ENCODE peak calls at places on chromosomes 3 and 15, in ten cellular contexts. R, M, A, J, U, O, L, P, C and Q are unnamed samples.

GRCh38 chr3:65107174-65107573 is 419.4 kb upstream of the ADAMTS9 start:
- DNase-seq in J (no peak), C (no peak), M (no peak), A (no peak), P (no peak), O (no peak), U (no peak), R (no peak), L (no peak), Q (peak; percentile 6)

GRCh38 chr15:71800835-71801745 is 9.3 kb upstream of the NR2E3 start:
- DNase-seq in U (no peak), L (no peak), R (peak; percentile 9), A (peak; percentile 5), M (peak; percentile 69), O (peak; percentile 21), P (no peak), C (no peak), J (peak; percentile 8), Q (no peak)

GRCh38 chr15:63318344-63318743 is 40.9 kb downstream of the APH1B start:
- DNase-seq in J (no peak), M (no peak), U (no peak), R (no peak), A (no peak), O (no peak), C (no peak), L (no peak), P (no peak), Q (no peak)

GRCh38 chr3:37453393-37454391 is 279.3 kb upstream of the LRRFIP2 start:
- DNase-seq in O (no peak), M (no peak), C (no peak), R (no peak), U (peak; percentile 58), J (no peak), L (no peak), P (no peak), A (no peak), Q (peak; percentile 45)

GRCh38 chr3:120450261-120450913 is 405 bp downstream of the FSTL1 start:
- DNase-seq in C (no peak), P (no peak), A (no peak), R (peak; percentile 17), U (peak; percentile 17), O (no peak), J (no peak), M (no peak), L (no peak), Q (no peak)

GRCh38 chr15:29392358-29392757 is 122.7 kb upstream of the NSMCE3 start:
- DNase-seq in P (no peak), L (no peak), A (no peak), R (no peak), O (no peak), U (no peak), M (no peak), C (no peak), J (no peak), Q (no peak)

GRCh38 chr3:152235709-152236298 is 32.9 kb upstream of the MBNL1 start:
- DNase-seq in L (no peak), R (no peak), A (no peak), M (no peak), O (no peak), J (no peak), P (no peak), U (no peak), C (no peak), Q (no peak)

GRCh38 chr3:30167511-30168135 is 438.8 kb upstream of the TGFBR2 start:
- DNase-seq in C (no peak), A (no peak), M (no peak), L (no peak), P (no peak), U (no peak), J (no peak), R (no peak), O (no peak), Q (no peak)

GRCh38 chr3:47661121-47661752 is 82.6 kb upstream of the CSPG5 start:
- DNase-seq in R (no peak), L (no peak), U (no peak), A (no peak), J (no peak), C (no peak), P (no peak), M (no peak), O (no peak), Q (peak; percentile 50)

GRCh38 chr3:108554233-108554632 is 35.0 kb downstream of the CIP2A start:
- DNase-seq in U (no peak), A (no peak), M (no peak), J (no peak), L (no peak), C (no peak), R (no peak), P (no peak), O (no peak), Q (no peak)

GRCh38 chr15:31265090-31265870 is 61.4 kb upstream of the KLF13 start:
- DNase-seq in A (no peak), C (no peak), O (no peak), P (no peak), M (no peak), L (no peak), R (no peak), U (no peak), J (no peak), Q (no peak)

GRCh38 chr15:52559583-52559982 is 9.2 kb downstream of the ARPP19 start:
- DNase-seq in L (no peak), J (no peak), U (no peak), R (peak; percentile 59), P (no peak), C (no peak), M (peak; percentile 57), O (no peak), A (no peak), Q (peak; percentile 28)

GRCh38 chr15:41870689-41871081 is 23.2 kb downstream of the SPTBN5 start:
- DNase-seq in C (peak; percentile 25), A (peak; percentile 53), J (peak; percentile 61), P (no peak), L (peak; percentile 29), U (no peak), O (no peak), R (peak; percentile 56), M (no peak), Q (peak; percentile 25)

GRCh38 chr15:55915221-55915620 is 78.2 kb downstream of the NEDD4 start:
- DNase-seq in P (no peak), A (no peak), J (no peak), L (no peak), M (no peak), O (no peak), C (no peak), U (no peak), R (no peak), Q (no peak)

GRCh38 chr3:52532838-52533622 is 627 bp downstream of the NT5DC2 start:
- DNase-seq in U (no peak), A (peak; percentile 41), M (peak; percentile 38), R (peak; percentile 29), C (peak; percentile 26), P (no peak), O (no peak), J (no peak), L (peak; percentile 17), Q (no peak)

GRCh38 chr15:23629234-23629805 is 18.3 kb downstream of the MAGEL2 start:
- DNase-seq in P (no peak), O (no peak), M (no peak), C (no peak), J (no peak), L (no peak), U (no peak), R (no peak), A (no peak), Q (no peak)

GRCh38 chr3:141530133-141530768 is 43.4 kb downstream of the RASA2 start:
- DNase-seq in R (no peak), O (no peak), L (no peak), M (no peak), U (no peak), P (no peak), A (peak; percentile 62), C (no peak), J (peak; percentile 8), Q (no peak)

GRCh38 chr3:182609575-182610156 is 183.6 kb upstream of the ATP11B start:
- DNase-seq in O (no peak), U (no peak), M (no peak), R (no peak), C (no peak), L (no peak), A (no peak), J (no peak), P (no peak), Q (no peak)

GRCh38 chr3:179421500-179421899 is 29.8 kb downstream of the GNB4 start:
- DNase-seq in U (peak; percentile 31), J (no peak), R (no peak), C (no peak), P (no peak), O (peak; percentile 10), A (no peak), M (peak; percentile 25), L (no peak), Q (no peak)

GRCh38 chr3:6251612-6252011 is 609.3 kb upstream of the GRM7 start:
- DNase-seq in A (no peak), L (no peak), J (no peak), O (no peak), P (no peak), R (no peak), C (no peak), U (no peak), M (no peak), Q (no peak)